ENCODE peak calls at places on chromosome 21, in eight cellular contexts. M is Peyer's patch, Q is breast epithelium, C is tibial nerve, S is A549, Z is suprapubic skin, A is prostate gland, J is testis. N is an unnamed sample.

GRCh38 chr21:36602735-36603134 is 96.2 kb upstream of the SIM2 start:
- DNase-seq in M (no peak), A (peak), S (no peak), J (no peak), C (no peak), Z (no peak), Q (no peak), N (no peak)

GRCh38 chr21:32413697-32414578 is 1.4 kb downstream of the EVA1C start:
- DNase-seq in J (peak), M (no peak), S (no peak), C (peak), Q (no peak), Z (peak), A (peak), N (no peak)

GRCh38 chr21:34887729-34888568 is 161.2 kb downstream of the RUNX1 start:
- DNase-seq in Z (peak), Q (peak), J (peak), A (peak), M (peak), S (peak), C (peak), N (peak)

GRCh38 chr21:31741116-31741515 is 9.2 kb upstream of the SCAF4 start:
- DNase-seq in M (no peak), S (no peak), C (no peak), A (no peak), Z (no peak), J (no peak), Q (no peak), N (no peak)

GRCh38 chr21:34857122-34857713 is 188.4 kb downstream of the CLIC6 start:
- DNase-seq in A (no peak), M (no peak), Q (no peak), S (no peak), C (no peak), Z (no peak), J (no peak), N (no peak)

GRCh38 chr21:31374430-31374829 is 30.4 kb upstream of the TIAM1 start:
- DNase-seq in A (no peak), Q (no peak), J (peak), M (no peak), C (no peak), Z (no peak), S (no peak), N (no peak)

GRCh38 chr21:25385912-25386474 is 221.3 kb downstream of the MRPL39 start:
- DNase-seq in S (peak), M (no peak), J (peak), C (no peak), A (peak), Q (no peak), Z (no peak), N (peak)

GRCh38 chr21:42443181-42443785 is 39.6 kb downstream of the UBASH3A start:
- DNase-seq in A (no peak), Q (no peak), M (peak), J (no peak), Z (no peak), C (no peak), S (no peak), N (no peak)

GRCh38 chr21:29192999-29193563 is 62.6 kb downstream of the MAP3K7CL start:
- DNase-seq in J (peak), M (no peak), Z (no peak), Q (no peak), S (no peak), A (no peak), C (no peak), N (no peak)

GRCh38 chr21:37532868-37533780 is 166.6 kb downstream of the DYRK1A start:
- DNase-seq in S (peak), M (no peak), Q (no peak), J (no peak), Z (peak), C (no peak), A (no peak), N (peak)

GRCh38 chr21:33673473-33673872 is 31.2 kb downstream of the ITSN1 start:
- DNase-seq in C (no peak), M (no peak), J (no peak), S (no peak), A (no peak), Z (no peak), Q (no peak), N (no peak)

GRCh38 chr21:36384885-36385232 is 333 bp upstream of the CHAF1B start:
- DNase-seq in M (no peak), S (no peak), Q (no peak), C (no peak), Z (no peak), A (no peak), J (no peak), N (no peak)

GRCh38 chr21:14550200-14550599 is 4.1 kb upstream of the SAMSN1 start:
- DNase-seq in A (no peak), S (no peak), C (no peak), Z (no peak), J (no peak), M (no peak), Q (no peak), N (peak)

GRCh38 chr21:35199733-35200015 is 150.6 kb upstream of the RUNX1 start:
- DNase-seq in Z (no peak), Q (no peak), C (no peak), A (no peak), M (no peak), S (no peak), J (no peak), N (no peak)

GRCh38 chr21:36723371-36723881 is 24.5 kb downstream of the SIM2 start:
- DNase-seq in A (no peak), J (no peak), S (no peak), Z (peak), C (no peak), M (peak), Q (peak), N (no peak)

GRCh38 chr21:37074546-37074945 is 1.5 kb downstream of the TTC3 start:
- DNase-seq in Z (no peak), A (no peak), M (no peak), C (no peak), Q (no peak), J (no peak), S (no peak), N (peak)

GRCh38 chr21:34180826-34181359 is 107.5 kb downstream of the MRPS6 start:
- DNase-seq in C (no peak), J (no peak), S (no peak), Z (no peak), A (no peak), M (no peak), Q (no peak), N (no peak)

GRCh38 chr21:10430007-10430406 is 91.4 kb upstream of the TPTE start:
- DNase-seq in Q (no peak), Z (no peak), A (no peak), C (no peak), J (no peak), M (no peak), S (no peak), N (no peak)

GRCh38 chr21:42384184-42384583 is 11.7 kb downstream of the TMPRSS3 start:
- DNase-seq in Z (no peak), J (no peak), A (no peak), M (peak), Q (no peak), S (no peak), C (no peak), N (peak)

GRCh38 chr21:15210235-15210678 is 145.5 kb upstream of the NRIP1 start:
- DNase-seq in Z (peak), J (no peak), A (no peak), Q (no peak), C (peak), M (no peak), S (peak), N (no peak)

GRCh38 chr21:37435120-37435519 is 68.5 kb downstream of the DYRK1A start:
- DNase-seq in M (no peak), A (no peak), S (peak), C (peak), J (peak), Z (no peak), Q (no peak), N (peak)

GRCh38 chr21:34582506-34583150 is 32.3 kb downstream of the RCAN1 start:
- DNase-seq in S (peak), Z (no peak), A (peak), J (peak), M (no peak), C (no peak), Q (no peak), N (peak)

GRCh38 chr21:28580585-28580984 is 412.1 kb downstream of the LTN1 start:
- DNase-seq in Q (no peak), J (no peak), C (no peak), Z (no peak), A (no peak), M (no peak), S (no peak), N (no peak)

GRCh38 chr21:35508389-35508888 is 459.3 kb upstream of the RUNX1 start:
- DNase-seq in J (peak), Z (peak), C (peak), A (no peak), Q (no peak), M (no peak), S (peak), N (peak)

GRCh38 chr21:29481641-29482040 is 182.9 kb downstream of the BACH1 start:
- DNase-seq in J (no peak), S (no peak), C (no peak), M (no peak), A (no peak), Q (no peak), Z (no peak), N (no peak)

GRCh38 chr21:9839011-9839661 is 682.2 kb upstream of the TPTE start:
- DNase-seq in S (no peak), Q (no peak), J (peak), C (no peak), M (no peak), A (no peak), Z (peak), N (peak)

GRCh38 chr21:28256420-28256831 is 736.3 kb downstream of the LTN1 start:
- DNase-seq in S (no peak), M (no peak), Q (no peak), C (no peak), J (no peak), Z (no peak), A (no peak), N (no peak)

GRCh38 chr21:32114434-32115063 is 164.3 kb downstream of the MIS18A start:
- DNase-seq in Z (no peak), A (no peak), Q (no peak), S (no peak), M (no peak), C (no peak), J (no peak), N (peak)

GRCh38 chr21:34330055-34330454 is 33.8 kb upstream of the KCNE2 start:
- DNase-seq in S (peak), Q (no peak), J (no peak), M (no peak), A (no peak), Z (no peak), C (no peak), N (no peak)

DNA sequence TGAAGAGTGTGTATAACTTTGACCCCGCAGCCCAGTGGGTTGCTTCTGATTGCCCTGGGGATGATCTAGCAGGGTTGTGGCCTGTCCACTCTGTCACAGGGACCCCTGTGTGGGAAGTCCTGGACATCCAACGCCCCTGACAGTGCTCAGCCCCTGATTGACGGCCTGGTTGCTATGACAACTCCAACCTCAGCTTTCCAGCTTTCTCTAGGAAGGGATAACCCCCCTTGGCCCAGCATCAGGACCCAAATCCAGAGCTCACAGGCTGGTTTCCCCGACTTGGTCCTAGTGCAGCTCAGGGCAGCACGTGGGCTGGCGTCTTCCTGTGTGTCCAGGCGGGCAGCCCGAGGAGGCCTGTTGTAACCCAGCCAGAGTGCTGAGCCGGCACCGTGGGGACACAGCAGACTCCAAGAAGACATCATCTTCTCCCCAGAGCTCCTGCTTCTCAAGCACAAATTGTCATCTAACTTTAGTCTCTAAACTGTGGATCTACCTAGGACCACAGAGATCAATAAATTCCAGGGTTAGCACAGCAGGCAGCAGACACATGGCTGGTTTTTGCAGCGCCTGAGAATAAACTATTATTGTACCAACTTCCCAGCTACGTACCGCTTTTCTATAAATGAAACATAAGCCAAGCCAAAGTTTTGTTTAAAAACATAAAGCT is 18.9 kb upstream of the PDXK start:
- DNase-seq in S (no peak), M (no peak), C (no peak), Q (no peak), A (no peak), J (peak), Z (no peak), N (no peak)
- TF ChIP-seq POLR2A in S (no peak), M (no peak), C (no peak), Q (no peak), A (no peak), J (no peak), Z (no peak), N (no peak)

DNA sequence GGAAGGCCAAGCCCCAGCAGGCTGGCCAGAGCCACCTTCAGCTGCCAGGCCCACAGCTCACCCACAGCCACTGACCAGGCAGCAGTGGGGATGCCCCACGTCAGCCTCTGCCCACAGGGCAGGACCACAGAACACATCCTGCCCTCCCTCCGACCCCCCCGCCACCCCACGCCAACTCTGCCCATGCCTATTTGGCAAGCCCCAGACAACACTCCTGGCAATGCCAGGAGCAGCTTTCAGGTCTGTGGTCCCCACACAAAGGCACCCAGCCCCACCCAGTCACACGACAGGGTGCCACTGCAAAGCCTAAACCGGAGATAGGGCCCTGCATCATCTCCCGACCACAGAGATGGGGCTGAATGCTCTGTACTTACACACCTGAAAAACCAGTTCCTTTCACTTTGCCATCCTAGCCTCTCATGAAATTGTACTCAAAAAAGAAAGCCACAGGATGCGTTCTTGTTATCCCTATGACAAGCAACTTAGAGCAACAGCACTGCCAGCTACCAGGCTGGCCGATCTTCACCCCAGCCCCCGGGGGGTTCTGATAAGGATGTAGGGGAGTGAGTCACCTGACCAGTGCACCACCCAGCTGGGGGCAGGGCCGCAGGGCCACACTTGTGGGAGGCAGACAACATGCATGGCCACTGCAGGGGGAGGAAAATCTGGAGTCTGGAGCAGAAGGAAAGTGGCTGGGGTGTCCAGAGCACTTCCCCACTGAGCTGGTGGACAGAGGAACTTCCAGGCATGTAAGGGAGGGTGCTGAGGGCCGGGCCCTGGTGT is 36.2 kb downstream of the UBE2G2 start:
- DNase-seq in C (no peak), Z (no peak), J (no peak), A (no peak), Q (no peak), M (peak), S (no peak), N (peak)
- H3K4me3 ChIP-seq in C (no peak), Z (no peak), J (no peak), A (no peak), Q (no peak), M (no peak), S (no peak), N (no peak)

GRCh38 chr21:17693801-17694200 is 81.1 kb upstream of the BTG3 start:
- DNase-seq in A (no peak), J (no peak), Q (no peak), M (no peak), S (no peak), Z (no peak), C (no peak), N (peak)

GRCh38 chr21:17690078-17690494 is 77.4 kb upstream of the BTG3 start:
- DNase-seq in M (no peak), A (no peak), Q (no peak), Z (no peak), S (no peak), J (no peak), C (no peak), N (no peak)

GRCh38 chr21:17688912-17689874 is 76.5 kb upstream of the BTG3 start:
- DNase-seq in A (peak), J (peak), Q (peak), S (peak), C (peak), Z (peak), M (peak), N (peak)
- TF ChIP-seq CTCF in A (no peak), J (peak), Q (no peak), S (peak), C (no peak), Z (peak), M (no peak), N (peak)

DNA sequence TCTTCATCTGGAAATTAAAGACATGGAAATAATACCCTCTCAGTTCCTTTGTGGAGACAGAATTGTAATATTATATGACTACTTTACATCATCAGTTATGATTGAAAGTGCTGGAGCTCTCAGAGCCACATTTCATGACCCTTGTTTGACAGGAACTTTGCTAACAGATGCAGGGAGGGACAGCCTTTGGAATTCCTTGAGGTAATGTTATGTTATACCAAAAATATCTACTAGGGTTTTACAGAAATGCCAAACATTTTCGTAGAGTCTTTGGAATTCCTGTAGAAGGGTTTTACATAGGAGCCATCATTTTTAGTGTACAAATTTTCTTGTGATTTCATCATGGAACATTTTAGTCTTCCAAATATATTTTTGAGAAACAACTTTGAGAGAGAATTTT is 57.4 kb upstream of the ADAMTS5 start:
- DNase-seq in Z (no peak), Q (no peak), C (no peak), M (no peak), S (no peak), A (no peak), J (no peak), N (no peak)
- TF ChIP-seq POLR2A in Z (no peak), Q (no peak), C (no peak), M (no peak), S (no peak), A (no peak), J (no peak), N (no peak)

GRCh38 chr21:39386194-39386593 is 37.3 kb upstream of the HMGN1 start:
- DNase-seq in A (no peak), Z (peak), S (no peak), J (peak), M (no peak), Q (no peak), C (no peak), N (peak)
- H3K4me3 ChIP-seq in A (peak), Z (peak), S (peak), J (peak), M (peak), Q (peak), C (peak), N (peak)

DNA sequence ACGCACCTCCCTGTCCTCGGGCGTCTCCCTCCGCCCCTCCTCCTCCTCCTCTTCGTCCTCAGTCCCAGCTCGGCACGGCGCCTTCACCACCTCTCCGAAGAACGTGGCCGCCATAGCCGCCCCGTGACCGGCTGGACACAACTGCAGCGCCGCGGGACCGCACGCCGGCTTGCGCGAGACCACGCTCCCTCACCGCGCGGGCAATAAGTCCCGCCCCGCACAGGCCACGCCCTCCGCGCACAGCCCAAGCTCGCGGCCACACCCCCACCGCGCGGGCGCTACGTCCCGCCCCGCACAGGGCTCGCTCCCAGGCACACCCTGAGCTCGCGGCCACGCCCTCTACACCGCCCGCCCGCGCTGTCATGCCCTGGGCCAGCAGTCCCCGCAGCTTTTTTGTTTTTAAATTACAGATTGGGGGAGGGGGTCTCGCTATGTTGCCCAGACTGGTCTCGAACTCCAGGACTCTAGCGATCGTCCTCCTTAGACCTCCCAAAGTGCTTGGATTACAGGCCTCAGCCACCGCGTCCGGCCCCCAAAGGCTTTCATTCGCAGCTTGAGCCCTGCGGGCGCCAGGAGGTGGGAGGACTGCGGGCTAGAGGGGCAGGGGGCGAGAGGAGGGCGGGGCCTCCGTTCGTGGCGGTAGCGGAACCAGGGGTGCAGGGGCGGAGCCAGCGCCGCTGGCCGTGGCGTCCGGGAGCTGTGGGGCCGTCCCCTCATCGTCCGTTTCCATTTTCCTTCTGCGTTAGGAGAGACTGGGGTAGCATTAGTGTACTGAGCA is at the start of gene PSMG1:
- DNase-seq in S (peak), A (peak), Q (peak), C (peak), J (peak), Z (peak), M (peak), N (peak)
- TF ChIP-seq CTCF in S (no peak), A (no peak), Q (no peak), C (no peak), J (no peak), Z (no peak), M (no peak), N (no peak)

GRCh38 chr21:43866659-43867331 is 1.8 kb downstream of the AGPAT3 start:
- DNase-seq in M (peak), C (no peak), A (peak), Q (no peak), Z (no peak), J (no peak), S (no peak), N (no peak)
- TF ChIP-seq POLR2A in M (peak), C (no peak), A (peak), Q (no peak), Z (no peak), J (no peak), S (no peak), N (no peak)

GRCh38 chr21:41361053-41361785 is 608 bp upstream of the MX2 start:
- DNase-seq in M (peak), J (no peak), A (no peak), Z (no peak), C (no peak), Q (peak), S (no peak), N (no peak)
- H3K4me3 ChIP-seq in M (peak), J (no peak), A (peak), Z (peak), C (peak), Q (peak), S (no peak), N (no peak)

GRCh38 chr21:38631676-38632075 is 133.4 kb upstream of the ERG start:
- DNase-seq in C (no peak), M (no peak), Q (no peak), J (no peak), S (no peak), Z (no peak), A (no peak), N (no peak)

GRCh38 chr21:38626311-38626710 is 128.0 kb upstream of the ERG start:
- DNase-seq in S (no peak), Z (no peak), Q (no peak), A (no peak), C (no peak), M (no peak), J (no peak), N (no peak)

GRCh38 chr21:38631171-38631570 is 132.9 kb upstream of the ERG start:
- DNase-seq in C (no peak), Z (no peak), S (no peak), Q (no peak), J (no peak), A (no peak), M (no peak), N (no peak)

GRCh38 chr21:38625000-38625399 is 126.7 kb upstream of the ERG start:
- DNase-seq in Q (no peak), C (no peak), M (no peak), Z (no peak), J (no peak), A (no peak), S (no peak), N (no peak)

GRCh38 chr21:38628426-38628825 is 130.1 kb upstream of the ERG start:
- DNase-seq in M (no peak), J (no peak), Q (no peak), C (no peak), S (no peak), A (no peak), Z (no peak), N (no peak)
- TF ChIP-seq CTCF in M (no peak), J (no peak), Q (no peak), C (no peak), S (no peak), A (no peak), Z (no peak), N (no peak)